ENCODE peak calls at places on chromosome 14, in six cellular contexts. Q, U, M, S, C and F are unnamed samples.

GRCh38 chr14:32078794-32079663 is 1.9 kb downstream of the ARHGAP5 start:
- DNase-seq in C (no peak), S (peak; percentile 24), U (peak; percentile 33), M (no peak), Q (peak; percentile 68), F (no peak)

GRCh38 chr14:104016873-104017650 is 68.4 kb upstream of the ASPG start:
- DNase-seq in S (no peak), Q (peak; percentile 61), C (no peak), U (no peak), M (no peak), F (no peak)

GRCh38 chr14:74504874-74505617 is 11.5 kb downstream of the ISCA2 start:
- DNase-seq in M (no peak), C (no peak), S (no peak), U (peak; percentile 1), Q (no peak), F (no peak)

GRCh38 chr14:60166144-60166543 is 946 bp upstream of the DHRS7 start:
- DNase-seq in Q (no peak), C (no peak), U (no peak), M (no peak), S (no peak), F (no peak)

GRCh38 chr14:28751467-28752058 is 15.0 kb upstream of the FOXG1 start:
- DNase-seq in U (peak; percentile 77), Q (peak; percentile 75), C (no peak), M (peak; percentile 44), S (peak; percentile 85), F (no peak)

GRCh38 chr14:56224179-56224578 is 106.0 kb downstream of the PELI2 start:
- DNase-seq in U (no peak), S (no peak), M (no peak), C (no peak), Q (no peak), F (no peak)

GRCh38 chr14:102293784-102294183 is 11.2 kb downstream of the MOK start:
- DNase-seq in S (no peak), Q (peak; percentile 28), C (no peak), M (no peak), U (peak; percentile 51), F (no peak)

GRCh38 chr14:53758141-53758540 is 198.5 kb downstream of the BMP4 start:
- DNase-seq in C (no peak), Q (no peak), S (no peak), U (no peak), M (no peak), F (no peak)

GRCh38 chr14:101549154-101549553 is 12.1 kb upstream of the DIO3 start:
- DNase-seq in M (no peak), Q (no peak), U (no peak), C (no peak), S (no peak), F (no peak)

GRCh38 chr14:28765907-28766504 is 581 bp upstream of the FOXG1 start:
- DNase-seq in C (no peak), M (no peak), U (peak; percentile 81), S (peak; percentile 68), Q (no peak), F (no peak)

GRCh38 chr14:49942090-49942489 is 49.2 kb downstream of the ARF6 start:
- DNase-seq in Q (no peak), S (no peak), U (no peak), C (no peak), M (no peak), F (no peak)

GRCh38 chr14:50040905-50041465 is 75.4 kb downstream of the VCPKMT start:
- DNase-seq in U (no peak), M (no peak), C (no peak), S (no peak), Q (no peak), F (no peak)

GRCh38 chr14:68922201-68922613 is 56.9 kb downstream of the ACTN1 start:
- DNase-seq in Q (no peak), U (no peak), C (no peak), M (no peak), S (no peak), F (no peak)